ENCODE peak calls at places on chromosomes 4 and X, in seven cellular contexts. One of them, this sample, is unnamed.

GRCh38 chr4:109910261-109910660 is 2.4 kb upstream of the EGF start:
- DNase-seq in activated CD4-positive, alpha-beta T cell treated with anti-CD3 and anti-CD28 coated beads for 36 hours: no peak
- DNase-seq in HFF-Myc: no peak
- DNase-seq in T-helper 2 cell: no peak
- DNase-seq in activated T-helper 1 cell treated with anti-CD3 and anti-CD28 coated beads, Interleukin-12 subunit alpha, Interleukin-12 subunit beta, Interleukin-2, Interleukin-4 antibody, amounts not matched to agents 30 ng/mL and 10 ng/mL and 1 ng/mL, durations not matched to agents 14 hours and 24 hours and 36 hours: no peak
- DNase-seq in HEK293T: no peak
- DNase-seq in RPMI7951: no peak
- DNase-seq in this sample: no peak

GRCh38 chr4:82372502-82372873 is 1.3 kb downstream of the HNRNPD start:
- DNase-seq in activated CD4-positive, alpha-beta T cell treated with anti-CD3 and anti-CD28 coated beads for 36 hours: peak
- DNase-seq in HFF-Myc: no peak
- DNase-seq in T-helper 2 cell: no peak
- DNase-seq in activated T-helper 1 cell treated with anti-CD3 and anti-CD28 coated beads, Interleukin-12 subunit alpha, Interleukin-12 subunit beta, Interleukin-2, Interleukin-4 antibody, amounts not matched to agents 30 ng/mL and 10 ng/mL and 1 ng/mL, durations not matched to agents 14 hours and 24 hours and 36 hours: peak
- DNase-seq in HEK293T: peak
- DNase-seq in RPMI7951: peak
- DNase-seq in this sample: no peak

GRCh38 chr4:150131581-150132228 is 53.5 kb downstream of the DCLK2 start:
- DNase-seq in activated CD4-positive, alpha-beta T cell treated with anti-CD3 and anti-CD28 coated beads for 36 hours: no peak
- DNase-seq in HFF-Myc: no peak
- DNase-seq in T-helper 2 cell: no peak
- DNase-seq in activated T-helper 1 cell treated with anti-CD3 and anti-CD28 coated beads, Interleukin-12 subunit alpha, Interleukin-12 subunit beta, Interleukin-2, Interleukin-4 antibody, amounts not matched to agents 30 ng/mL and 10 ng/mL and 1 ng/mL, durations not matched to agents 14 hours and 24 hours and 36 hours: no peak
- DNase-seq in HEK293T: no peak
- DNase-seq in RPMI7951: no peak
- DNase-seq in this sample: no peak

GRCh38 chr4:157421365-157421764 is 200.8 kb downstream of the GRIA2 start:
- DNase-seq in activated CD4-positive, alpha-beta T cell treated with anti-CD3 and anti-CD28 coated beads for 36 hours: no peak
- DNase-seq in HFF-Myc: no peak
- DNase-seq in T-helper 2 cell: no peak
- DNase-seq in activated T-helper 1 cell treated with anti-CD3 and anti-CD28 coated beads, Interleukin-12 subunit alpha, Interleukin-12 subunit beta, Interleukin-2, Interleukin-4 antibody, amounts not matched to agents 30 ng/mL and 10 ng/mL and 1 ng/mL, durations not matched to agents 14 hours and 24 hours and 36 hours: no peak
- DNase-seq in HEK293T: no peak
- DNase-seq in RPMI7951: peak
- DNase-seq in this sample: peak

GRCh38 chrX:1754077-1754476 is 139.2 kb downstream of the ASMT start:
- DNase-seq in activated CD4-positive, alpha-beta T cell treated with anti-CD3 and anti-CD28 coated beads for 36 hours: no peak
- DNase-seq in HFF-Myc: no peak
- DNase-seq in T-helper 2 cell: no peak
- DNase-seq in activated T-helper 1 cell treated with anti-CD3 and anti-CD28 coated beads, Interleukin-12 subunit alpha, Interleukin-12 subunit beta, Interleukin-2, Interleukin-4 antibody, amounts not matched to agents 30 ng/mL and 10 ng/mL and 1 ng/mL, durations not matched to agents 14 hours and 24 hours and 36 hours: no peak
- DNase-seq in HEK293T: no peak
- DNase-seq in RPMI7951: peak
- DNase-seq in this sample: no peak

GRCh38 chr4:1767058-1767769 is 25.9 kb upstream of the FGFR3 start:
- DNase-seq in activated CD4-positive, alpha-beta T cell treated with anti-CD3 and anti-CD28 coated beads for 36 hours: no peak
- DNase-seq in HFF-Myc: no peak
- DNase-seq in T-helper 2 cell: no peak
- DNase-seq in activated T-helper 1 cell treated with anti-CD3 and anti-CD28 coated beads, Interleukin-12 subunit alpha, Interleukin-12 subunit beta, Interleukin-2, Interleukin-4 antibody, amounts not matched to agents 30 ng/mL and 10 ng/mL and 1 ng/mL, durations not matched to agents 14 hours and 24 hours and 36 hours: no peak
- DNase-seq in HEK293T: peak
- DNase-seq in RPMI7951: no peak
- DNase-seq in this sample: no peak

GRCh38 chr4:20299515-20299914 is 47.8 kb downstream of the SLIT2 start:
- DNase-seq in activated CD4-positive, alpha-beta T cell treated with anti-CD3 and anti-CD28 coated beads for 36 hours: no peak
- DNase-seq in HFF-Myc: no peak
- DNase-seq in T-helper 2 cell: no peak
- DNase-seq in activated T-helper 1 cell treated with anti-CD3 and anti-CD28 coated beads, Interleukin-12 subunit alpha, Interleukin-12 subunit beta, Interleukin-2, Interleukin-4 antibody, amounts not matched to agents 30 ng/mL and 10 ng/mL and 1 ng/mL, durations not matched to agents 14 hours and 24 hours and 36 hours: no peak
- DNase-seq in HEK293T: no peak
- DNase-seq in RPMI7951: peak
- DNase-seq in this sample: no peak

GRCh38 chrX:74613350-74614192 is 853 bp downstream of the RLIM start:
- DNase-seq in activated CD4-positive, alpha-beta T cell treated with anti-CD3 and anti-CD28 coated beads for 36 hours: no peak
- DNase-seq in HFF-Myc: no peak
- DNase-seq in T-helper 2 cell: no peak
- DNase-seq in activated T-helper 1 cell treated with anti-CD3 and anti-CD28 coated beads, Interleukin-12 subunit alpha, Interleukin-12 subunit beta, Interleukin-2, Interleukin-4 antibody, amounts not matched to agents 30 ng/mL and 10 ng/mL and 1 ng/mL, durations not matched to agents 14 hours and 24 hours and 36 hours: no peak
- DNase-seq in HEK293T: peak
- DNase-seq in RPMI7951: peak
- DNase-seq in this sample: peak

GRCh38 chr4:6011686-6012085 is 6.5 kb downstream of the C4orf50 start:
- DNase-seq in activated CD4-positive, alpha-beta T cell treated with anti-CD3 and anti-CD28 coated beads for 36 hours: no peak
- DNase-seq in HFF-Myc: no peak
- DNase-seq in T-helper 2 cell: no peak
- DNase-seq in activated T-helper 1 cell treated with anti-CD3 and anti-CD28 coated beads, Interleukin-12 subunit alpha, Interleukin-12 subunit beta, Interleukin-2, Interleukin-4 antibody, amounts not matched to agents 30 ng/mL and 10 ng/mL and 1 ng/mL, durations not matched to agents 14 hours and 24 hours and 36 hours: no peak
- DNase-seq in HEK293T: no peak
- DNase-seq in RPMI7951: no peak
- DNase-seq in this sample: no peak

GRCh38 chr4:124903995-124904722 is 191.6 kb upstream of the ANKRD50 start:
- DNase-seq in activated CD4-positive, alpha-beta T cell treated with anti-CD3 and anti-CD28 coated beads for 36 hours: no peak
- DNase-seq in HFF-Myc: peak
- DNase-seq in T-helper 2 cell: no peak
- DNase-seq in activated T-helper 1 cell treated with anti-CD3 and anti-CD28 coated beads, Interleukin-12 subunit alpha, Interleukin-12 subunit beta, Interleukin-2, Interleukin-4 antibody, amounts not matched to agents 30 ng/mL and 10 ng/mL and 1 ng/mL, durations not matched to agents 14 hours and 24 hours and 36 hours: no peak
- DNase-seq in HEK293T: peak
- DNase-seq in RPMI7951: peak
- DNase-seq in this sample: no peak

GRCh38 chr4:28548549-28548948 is 1687.9 kb downstream of the STIM2 start:
- DNase-seq in activated CD4-positive, alpha-beta T cell treated with anti-CD3 and anti-CD28 coated beads for 36 hours: no peak
- DNase-seq in HFF-Myc: no peak
- DNase-seq in T-helper 2 cell: no peak
- DNase-seq in activated T-helper 1 cell treated with anti-CD3 and anti-CD28 coated beads, Interleukin-12 subunit alpha, Interleukin-12 subunit beta, Interleukin-2, Interleukin-4 antibody, amounts not matched to agents 30 ng/mL and 10 ng/mL and 1 ng/mL, durations not matched to agents 14 hours and 24 hours and 36 hours: no peak
- DNase-seq in HEK293T: no peak
- DNase-seq in RPMI7951: no peak
- DNase-seq in this sample: no peak

GRCh38 chr4:168511780-168512467 is 15.1 kb downstream of the PALLD start:
- DNase-seq in activated CD4-positive, alpha-beta T cell treated with anti-CD3 and anti-CD28 coated beads for 36 hours: peak
- DNase-seq in HFF-Myc: no peak
- DNase-seq in T-helper 2 cell: peak
- DNase-seq in activated T-helper 1 cell treated with anti-CD3 and anti-CD28 coated beads, Interleukin-12 subunit alpha, Interleukin-12 subunit beta, Interleukin-2, Interleukin-4 antibody, amounts not matched to agents 30 ng/mL and 10 ng/mL and 1 ng/mL, durations not matched to agents 14 hours and 24 hours and 36 hours: peak
- DNase-seq in HEK293T: no peak
- DNase-seq in RPMI7951: peak
- DNase-seq in this sample: no peak

GRCh38 chr4:121791481-121791880 is 9.6 kb upstream of the EXOSC9 start:
- DNase-seq in activated CD4-positive, alpha-beta T cell treated with anti-CD3 and anti-CD28 coated beads for 36 hours: no peak
- DNase-seq in HFF-Myc: no peak
- DNase-seq in T-helper 2 cell: no peak
- DNase-seq in activated T-helper 1 cell treated with anti-CD3 and anti-CD28 coated beads, Interleukin-12 subunit alpha, Interleukin-12 subunit beta, Interleukin-2, Interleukin-4 antibody, amounts not matched to agents 30 ng/mL and 10 ng/mL and 1 ng/mL, durations not matched to agents 14 hours and 24 hours and 36 hours: no peak
- DNase-seq in HEK293T: no peak
- DNase-seq in RPMI7951: peak
- DNase-seq in this sample: no peak

GRCh38 chr4:150308824-150309472 is 230.7 kb downstream of the DCLK2 start:
- DNase-seq in activated CD4-positive, alpha-beta T cell treated with anti-CD3 and anti-CD28 coated beads for 36 hours: peak
- DNase-seq in HFF-Myc: no peak
- DNase-seq in T-helper 2 cell: no peak
- DNase-seq in activated T-helper 1 cell treated with anti-CD3 and anti-CD28 coated beads, Interleukin-12 subunit alpha, Interleukin-12 subunit beta, Interleukin-2, Interleukin-4 antibody, amounts not matched to agents 30 ng/mL and 10 ng/mL and 1 ng/mL, durations not matched to agents 14 hours and 24 hours and 36 hours: no peak
- DNase-seq in HEK293T: no peak
- DNase-seq in RPMI7951: peak
- DNase-seq in this sample: no peak

GRCh38 chr4:165367040-165367439 is 11.8 kb upstream of the CPE start:
- DNase-seq in activated CD4-positive, alpha-beta T cell treated with anti-CD3 and anti-CD28 coated beads for 36 hours: no peak
- DNase-seq in HFF-Myc: no peak
- DNase-seq in T-helper 2 cell: no peak
- DNase-seq in activated T-helper 1 cell treated with anti-CD3 and anti-CD28 coated beads, Interleukin-12 subunit alpha, Interleukin-12 subunit beta, Interleukin-2, Interleukin-4 antibody, amounts not matched to agents 30 ng/mL and 10 ng/mL and 1 ng/mL, durations not matched to agents 14 hours and 24 hours and 36 hours: no peak
- DNase-seq in HEK293T: no peak
- DNase-seq in RPMI7951: no peak
- DNase-seq in this sample: no peak

GRCh38 chr4:2084316-2084715 is 25.2 kb downstream of the NAT8L start:
- DNase-seq in activated CD4-positive, alpha-beta T cell treated with anti-CD3 and anti-CD28 coated beads for 36 hours: no peak
- DNase-seq in HFF-Myc: no peak
- DNase-seq in T-helper 2 cell: no peak
- DNase-seq in activated T-helper 1 cell treated with anti-CD3 and anti-CD28 coated beads, Interleukin-12 subunit alpha, Interleukin-12 subunit beta, Interleukin-2, Interleukin-4 antibody, amounts not matched to agents 30 ng/mL and 10 ng/mL and 1 ng/mL, durations not matched to agents 14 hours and 24 hours and 36 hours: no peak
- DNase-seq in HEK293T: no peak
- DNase-seq in RPMI7951: no peak
- DNase-seq in this sample: no peak

GRCh38 chr4:2871466-2871865 is 27.8 kb downstream of the ADD1 start:
- DNase-seq in activated CD4-positive, alpha-beta T cell treated with anti-CD3 and anti-CD28 coated beads for 36 hours: no peak
- DNase-seq in HFF-Myc: no peak
- DNase-seq in T-helper 2 cell: no peak
- DNase-seq in activated T-helper 1 cell treated with anti-CD3 and anti-CD28 coated beads, Interleukin-12 subunit alpha, Interleukin-12 subunit beta, Interleukin-2, Interleukin-4 antibody, amounts not matched to agents 30 ng/mL and 10 ng/mL and 1 ng/mL, durations not matched to agents 14 hours and 24 hours and 36 hours: no peak
- DNase-seq in HEK293T: no peak
- DNase-seq in RPMI7951: no peak
- DNase-seq in this sample: no peak

GRCh38 chr4:75908555-75908954 is 6.3 kb upstream of the PPEF2 start:
- DNase-seq in activated CD4-positive, alpha-beta T cell treated with anti-CD3 and anti-CD28 coated beads for 36 hours: no peak
- DNase-seq in HFF-Myc: no peak
- DNase-seq in T-helper 2 cell: no peak
- DNase-seq in activated T-helper 1 cell treated with anti-CD3 and anti-CD28 coated beads, Interleukin-12 subunit alpha, Interleukin-12 subunit beta, Interleukin-2, Interleukin-4 antibody, amounts not matched to agents 30 ng/mL and 10 ng/mL and 1 ng/mL, durations not matched to agents 14 hours and 24 hours and 36 hours: no peak
- DNase-seq in HEK293T: no peak
- DNase-seq in RPMI7951: no peak
- DNase-seq in this sample: no peak

GRCh38 chr4:138788857-138789256 is 226.7 kb upstream of the NOCT start:
- DNase-seq in activated CD4-positive, alpha-beta T cell treated with anti-CD3 and anti-CD28 coated beads for 36 hours: no peak
- DNase-seq in HFF-Myc: no peak
- DNase-seq in T-helper 2 cell: no peak
- DNase-seq in activated T-helper 1 cell treated with anti-CD3 and anti-CD28 coated beads, Interleukin-12 subunit alpha, Interleukin-12 subunit beta, Interleukin-2, Interleukin-4 antibody, amounts not matched to agents 30 ng/mL and 10 ng/mL and 1 ng/mL, durations not matched to agents 14 hours and 24 hours and 36 hours: no peak
- DNase-seq in HEK293T: no peak
- DNase-seq in RPMI7951: no peak
- DNase-seq in this sample: no peak

GRCh38 chr4:8368061-8368481 is 72.5 kb downstream of the ACOX3 start:
- DNase-seq in activated CD4-positive, alpha-beta T cell treated with anti-CD3 and anti-CD28 coated beads for 36 hours: no peak
- DNase-seq in HFF-Myc: no peak
- DNase-seq in T-helper 2 cell: no peak
- DNase-seq in activated T-helper 1 cell treated with anti-CD3 and anti-CD28 coated beads, Interleukin-12 subunit alpha, Interleukin-12 subunit beta, Interleukin-2, Interleukin-4 antibody, amounts not matched to agents 30 ng/mL and 10 ng/mL and 1 ng/mL, durations not matched to agents 14 hours and 24 hours and 36 hours: no peak
- DNase-seq in HEK293T: no peak
- DNase-seq in RPMI7951: no peak
- DNase-seq in this sample: no peak

GRCh38 chr4:127261476-127261875 is 371.3 kb upstream of the INTU start:
- DNase-seq in activated CD4-positive, alpha-beta T cell treated with anti-CD3 and anti-CD28 coated beads for 36 hours: no peak
- DNase-seq in HFF-Myc: no peak
- DNase-seq in T-helper 2 cell: no peak
- DNase-seq in activated T-helper 1 cell treated with anti-CD3 and anti-CD28 coated beads, Interleukin-12 subunit alpha, Interleukin-12 subunit beta, Interleukin-2, Interleukin-4 antibody, amounts not matched to agents 30 ng/mL and 10 ng/mL and 1 ng/mL, durations not matched to agents 14 hours and 24 hours and 36 hours: no peak
- DNase-seq in HEK293T: no peak
- DNase-seq in RPMI7951: no peak
- DNase-seq in this sample: no peak

GRCh38 chrX:66162331-66162822 is 1.7 kb upstream of the HEPH start:
- DNase-seq in activated CD4-positive, alpha-beta T cell treated with anti-CD3 and anti-CD28 coated beads for 36 hours: no peak
- DNase-seq in HFF-Myc: no peak
- DNase-seq in T-helper 2 cell: no peak
- DNase-seq in activated T-helper 1 cell treated with anti-CD3 and anti-CD28 coated beads, Interleukin-12 subunit alpha, Interleukin-12 subunit beta, Interleukin-2, Interleukin-4 antibody, amounts not matched to agents 30 ng/mL and 10 ng/mL and 1 ng/mL, durations not matched to agents 14 hours and 24 hours and 36 hours: no peak
- DNase-seq in HEK293T: no peak
- DNase-seq in RPMI7951: no peak
- DNase-seq in this sample: no peak

GRCh38 chr4:182894681-182895275 is 22.4 kb downstream of the DCTD start:
- DNase-seq in activated CD4-positive, alpha-beta T cell treated with anti-CD3 and anti-CD28 coated beads for 36 hours: no peak
- DNase-seq in HFF-Myc: no peak
- DNase-seq in T-helper 2 cell: no peak
- DNase-seq in activated T-helper 1 cell treated with anti-CD3 and anti-CD28 coated beads, Interleukin-12 subunit alpha, Interleukin-12 subunit beta, Interleukin-2, Interleukin-4 antibody, amounts not matched to agents 30 ng/mL and 10 ng/mL and 1 ng/mL, durations not matched to agents 14 hours and 24 hours and 36 hours: no peak
- DNase-seq in HEK293T: no peak
- DNase-seq in RPMI7951: no peak
- DNase-seq in this sample: no peak

GRCh38 chr4:133154725-133155124 is 5.6 kb downstream of the PCDH10 start:
- DNase-seq in activated CD4-positive, alpha-beta T cell treated with anti-CD3 and anti-CD28 coated beads for 36 hours: peak
- DNase-seq in HFF-Myc: no peak
- DNase-seq in T-helper 2 cell: no peak
- DNase-seq in activated T-helper 1 cell treated with anti-CD3 and anti-CD28 coated beads, Interleukin-12 subunit alpha, Interleukin-12 subunit beta, Interleukin-2, Interleukin-4 antibody, amounts not matched to agents 30 ng/mL and 10 ng/mL and 1 ng/mL, durations not matched to agents 14 hours and 24 hours and 36 hours: no peak
- DNase-seq in HEK293T: peak
- DNase-seq in RPMI7951: no peak
- DNase-seq in this sample: peak

GRCh38 chr4:125522992-125523391 is 208.2 kb downstream of the FAT4 start:
- DNase-seq in activated CD4-positive, alpha-beta T cell treated with anti-CD3 and anti-CD28 coated beads for 36 hours: no peak
- DNase-seq in HFF-Myc: no peak
- DNase-seq in T-helper 2 cell: no peak
- DNase-seq in activated T-helper 1 cell treated with anti-CD3 and anti-CD28 coated beads, Interleukin-12 subunit alpha, Interleukin-12 subunit beta, Interleukin-2, Interleukin-4 antibody, amounts not matched to agents 30 ng/mL and 10 ng/mL and 1 ng/mL, durations not matched to agents 14 hours and 24 hours and 36 hours: no peak
- DNase-seq in HEK293T: no peak
- DNase-seq in RPMI7951: no peak
- DNase-seq in this sample: no peak

GRCh38 chr4:83644677-83645639 is 109.0 kb downstream of the GPAT3 start:
- DNase-seq in activated CD4-positive, alpha-beta T cell treated with anti-CD3 and anti-CD28 coated beads for 36 hours: peak
- DNase-seq in HFF-Myc: peak
- DNase-seq in T-helper 2 cell: no peak
- DNase-seq in activated T-helper 1 cell treated with anti-CD3 and anti-CD28 coated beads, Interleukin-12 subunit alpha, Interleukin-12 subunit beta, Interleukin-2, Interleukin-4 antibody, amounts not matched to agents 30 ng/mL and 10 ng/mL and 1 ng/mL, durations not matched to agents 14 hours and 24 hours and 36 hours: peak
- DNase-seq in HEK293T: peak
- DNase-seq in RPMI7951: peak
- DNase-seq in this sample: peak

GRCh38 chrX:150566734-150567182 is 1.7 kb upstream of the MTM1 start:
- DNase-seq in activated CD4-positive, alpha-beta T cell treated with anti-CD3 and anti-CD28 coated beads for 36 hours: no peak
- DNase-seq in HFF-Myc: no peak
- DNase-seq in T-helper 2 cell: no peak
- DNase-seq in activated T-helper 1 cell treated with anti-CD3 and anti-CD28 coated beads, Interleukin-12 subunit alpha, Interleukin-12 subunit beta, Interleukin-2, Interleukin-4 antibody, amounts not matched to agents 30 ng/mL and 10 ng/mL and 1 ng/mL, durations not matched to agents 14 hours and 24 hours and 36 hours: no peak
- DNase-seq in HEK293T: no peak
- DNase-seq in RPMI7951: no peak
- DNase-seq in this sample: no peak

GRCh38 chr4:8294036-8294435 is 24.5 kb downstream of the HTRA3 start:
- DNase-seq in activated CD4-positive, alpha-beta T cell treated with anti-CD3 and anti-CD28 coated beads for 36 hours: no peak
- DNase-seq in HFF-Myc: no peak
- DNase-seq in T-helper 2 cell: no peak
- DNase-seq in activated T-helper 1 cell treated with anti-CD3 and anti-CD28 coated beads, Interleukin-12 subunit alpha, Interleukin-12 subunit beta, Interleukin-2, Interleukin-4 antibody, amounts not matched to agents 30 ng/mL and 10 ng/mL and 1 ng/mL, durations not matched to agents 14 hours and 24 hours and 36 hours: no peak
- DNase-seq in HEK293T: no peak
- DNase-seq in RPMI7951: no peak
- DNase-seq in this sample: no peak

GRCh38 chrX:153336128-153336894 is 2.4 kb downstream of the ZNF275 start:
- DNase-seq in activated CD4-positive, alpha-beta T cell treated with anti-CD3 and anti-CD28 coated beads for 36 hours: peak
- DNase-seq in HFF-Myc: no peak
- DNase-seq in T-helper 2 cell: no peak
- DNase-seq in activated T-helper 1 cell treated with anti-CD3 and anti-CD28 coated beads, Interleukin-12 subunit alpha, Interleukin-12 subunit beta, Interleukin-2, Interleukin-4 antibody, amounts not matched to agents 30 ng/mL and 10 ng/mL and 1 ng/mL, durations not matched to agents 14 hours and 24 hours and 36 hours: no peak
- DNase-seq in HEK293T: no peak
- DNase-seq in RPMI7951: no peak
- DNase-seq in this sample: no peak

GRCh38 chr4:53010320-53010719 is 148.2 kb downstream of the RASL11B start:
- DNase-seq in activated CD4-positive, alpha-beta T cell treated with anti-CD3 and anti-CD28 coated beads for 36 hours: no peak
- DNase-seq in HFF-Myc: no peak
- DNase-seq in T-helper 2 cell: no peak
- DNase-seq in activated T-helper 1 cell treated with anti-CD3 and anti-CD28 coated beads, Interleukin-12 subunit alpha, Interleukin-12 subunit beta, Interleukin-2, Interleukin-4 antibody, amounts not matched to agents 30 ng/mL and 10 ng/mL and 1 ng/mL, durations not matched to agents 14 hours and 24 hours and 36 hours: no peak
- DNase-seq in HEK293T: no peak
- DNase-seq in RPMI7951: no peak
- DNase-seq in this sample: no peak

GRCh38 chr4:183130328-183131155 is 31.5 kb downstream of the WWC2 start:
- DNase-seq in activated CD4-positive, alpha-beta T cell treated with anti-CD3 and anti-CD28 coated beads for 36 hours: no peak
- DNase-seq in HFF-Myc: no peak
- DNase-seq in T-helper 2 cell: no peak
- DNase-seq in activated T-helper 1 cell treated with anti-CD3 and anti-CD28 coated beads, Interleukin-12 subunit alpha, Interleukin-12 subunit beta, Interleukin-2, Interleukin-4 antibody, amounts not matched to agents 30 ng/mL and 10 ng/mL and 1 ng/mL, durations not matched to agents 14 hours and 24 hours and 36 hours: no peak
- DNase-seq in HEK293T: no peak
- DNase-seq in RPMI7951: peak
- DNase-seq in this sample: no peak

GRCh38 chr4:111854494-111855087 is 290.7 kb upstream of the FAM241A start:
- DNase-seq in activated CD4-positive, alpha-beta T cell treated with anti-CD3 and anti-CD28 coated beads for 36 hours: peak
- DNase-seq in HFF-Myc: no peak
- DNase-seq in T-helper 2 cell: no peak
- DNase-seq in activated T-helper 1 cell treated with anti-CD3 and anti-CD28 coated beads, Interleukin-12 subunit alpha, Interleukin-12 subunit beta, Interleukin-2, Interleukin-4 antibody, amounts not matched to agents 30 ng/mL and 10 ng/mL and 1 ng/mL, durations not matched to agents 14 hours and 24 hours and 36 hours: no peak
- DNase-seq in HEK293T: peak
- DNase-seq in RPMI7951: peak
- DNase-seq in this sample: peak

GRCh38 chrX:82218361-82218760 is 1016.5 kb downstream of the SH3BGRL start:
- DNase-seq in activated CD4-positive, alpha-beta T cell treated with anti-CD3 and anti-CD28 coated beads for 36 hours: no peak
- DNase-seq in HFF-Myc: no peak
- DNase-seq in T-helper 2 cell: no peak
- DNase-seq in activated T-helper 1 cell treated with anti-CD3 and anti-CD28 coated beads, Interleukin-12 subunit alpha, Interleukin-12 subunit beta, Interleukin-2, Interleukin-4 antibody, amounts not matched to agents 30 ng/mL and 10 ng/mL and 1 ng/mL, durations not matched to agents 14 hours and 24 hours and 36 hours: no peak
- DNase-seq in HEK293T: peak
- DNase-seq in RPMI7951: peak
- DNase-seq in this sample: peak

GRCh38 chr4:16016536-16016935 is 53.6 kb upstream of the FGFBP2 start:
- DNase-seq in activated CD4-positive, alpha-beta T cell treated with anti-CD3 and anti-CD28 coated beads for 36 hours: no peak
- DNase-seq in HFF-Myc: no peak
- DNase-seq in T-helper 2 cell: no peak
- DNase-seq in activated T-helper 1 cell treated with anti-CD3 and anti-CD28 coated beads, Interleukin-12 subunit alpha, Interleukin-12 subunit beta, Interleukin-2, Interleukin-4 antibody, amounts not matched to agents 30 ng/mL and 10 ng/mL and 1 ng/mL, durations not matched to agents 14 hours and 24 hours and 36 hours: no peak
- DNase-seq in HEK293T: no peak
- DNase-seq in RPMI7951: no peak
- DNase-seq in this sample: peak

GRCh38 chr4:133147365-133147821 is 1.7 kb upstream of the PCDH10 start:
- DNase-seq in activated CD4-positive, alpha-beta T cell treated with anti-CD3 and anti-CD28 coated beads for 36 hours: no peak
- DNase-seq in HFF-Myc: no peak
- DNase-seq in T-helper 2 cell: no peak
- DNase-seq in activated T-helper 1 cell treated with anti-CD3 and anti-CD28 coated beads, Interleukin-12 subunit alpha, Interleukin-12 subunit beta, Interleukin-2, Interleukin-4 antibody, amounts not matched to agents 30 ng/mL and 10 ng/mL and 1 ng/mL, durations not matched to agents 14 hours and 24 hours and 36 hours: no peak
- DNase-seq in HEK293T: no peak
- DNase-seq in RPMI7951: no peak
- DNase-seq in this sample: no peak

This sample was measured in COLO829.